ENCODE peak calls at places on chromosomes 4 and X, in nine cellular contexts. One of them, this sample, is unnamed.

GRCh38 chr4:84099591-84099990 is 399.5 kb downstream of the NKX6-1 start:
- DNase-seq in head of caudate nucleus: no peak
- DNase-seq in Kasumi-1: no peak
- DNase-seq in immature natural killer cell: no peak
- DNase-seq in nephron progenitor cell: no peak
- DNase-seq in NCI-H187 treated with DMSO at 0.1 percent for 48 hours: no peak
- DNase-seq in substantia nigra: no peak
- DNase-seq in D341Med: no peak
- DNase-seq in Calu3: no peak
- DNase-seq in this sample: no peak

GRCh38 chr4:616911-617643 is 8.3 kb upstream of the PDE6B start:
- DNase-seq in D341Med: no peak
- DNase-seq in substantia nigra: no peak
- DNase-seq in head of caudate nucleus: peak
- DNase-seq in immature natural killer cell: no peak
- DNase-seq in nephron progenitor cell: no peak
- DNase-seq in Calu3: no peak
- DNase-seq in NCI-H187 treated with DMSO at 0.1 percent for 48 hours: no peak
- DNase-seq in Kasumi-1: no peak
- DNase-seq in this sample: no peak

GRCh38 chrX:13791559-13791958 is 25.3 kb downstream of the GPM6B start:
- DNase-seq in immature natural killer cell: no peak
- DNase-seq in nephron progenitor cell: no peak
- DNase-seq in NCI-H187 treated with DMSO at 0.1 percent for 48 hours: no peak
- DNase-seq in Calu3: no peak
- DNase-seq in Kasumi-1: no peak
- DNase-seq in head of caudate nucleus: peak
- DNase-seq in D341Med: no peak
- DNase-seq in substantia nigra: peak
- DNase-seq in this sample: no peak

GRCh38 chr4:132642196-132642817 is 506.8 kb upstream of the PCDH10 start:
- DNase-seq in Calu3: peak
- DNase-seq in nephron progenitor cell: peak
- DNase-seq in immature natural killer cell: no peak
- DNase-seq in D341Med: peak
- DNase-seq in Kasumi-1: peak
- DNase-seq in head of caudate nucleus: peak
- DNase-seq in NCI-H187 treated with DMSO at 0.1 percent for 48 hours: no peak
- DNase-seq in substantia nigra: no peak
- DNase-seq in this sample: peak

GRCh38 chr4:141425124-141425523 is 204.4 kb downstream of the ZNF330 start:
- DNase-seq in head of caudate nucleus: no peak
- DNase-seq in substantia nigra: no peak
- DNase-seq in D341Med: no peak
- DNase-seq in Calu3: no peak
- DNase-seq in nephron progenitor cell: no peak
- DNase-seq in Kasumi-1: no peak
- DNase-seq in immature natural killer cell: no peak
- DNase-seq in NCI-H187 treated with DMSO at 0.1 percent for 48 hours: no peak
- DNase-seq in this sample: no peak

GRCh38 chr4:138910914-138911336 is 104.7 kb upstream of the NOCT start:
- DNase-seq in immature natural killer cell: no peak
- DNase-seq in nephron progenitor cell: peak
- DNase-seq in Calu3: peak
- DNase-seq in NCI-H187 treated with DMSO at 0.1 percent for 48 hours: peak
- DNase-seq in head of caudate nucleus: peak
- DNase-seq in substantia nigra: peak
- DNase-seq in D341Med: no peak
- DNase-seq in Kasumi-1: no peak
- DNase-seq in this sample: peak

GRCh38 chr4:24244663-24245519 is 339.5 kb downstream of the DHX15 start:
- DNase-seq in Calu3: no peak
- DNase-seq in head of caudate nucleus: no peak
- DNase-seq in D341Med: no peak
- DNase-seq in nephron progenitor cell: peak
- DNase-seq in immature natural killer cell: no peak
- DNase-seq in Kasumi-1: no peak
- DNase-seq in NCI-H187 treated with DMSO at 0.1 percent for 48 hours: no peak
- DNase-seq in substantia nigra: peak
- DNase-seq in this sample: no peak

GRCh38 chr4:113531572-113531971 is 230.0 kb downstream of the CAMK2D start:
- DNase-seq in Kasumi-1: no peak
- DNase-seq in D341Med: no peak
- DNase-seq in NCI-H187 treated with DMSO at 0.1 percent for 48 hours: no peak
- DNase-seq in nephron progenitor cell: no peak
- DNase-seq in Calu3: no peak
- DNase-seq in immature natural killer cell: no peak
- DNase-seq in head of caudate nucleus: no peak
- DNase-seq in substantia nigra: no peak
- DNase-seq in this sample: no peak

GRCh38 chrX:66815227-66815626 is 176.3 kb upstream of the EDA2R start:
- DNase-seq in Calu3: no peak
- DNase-seq in D341Med: no peak
- DNase-seq in nephron progenitor cell: no peak
- DNase-seq in Kasumi-1: no peak
- DNase-seq in substantia nigra: no peak
- DNase-seq in NCI-H187 treated with DMSO at 0.1 percent for 48 hours: no peak
- DNase-seq in head of caudate nucleus: no peak
- DNase-seq in immature natural killer cell: no peak
- DNase-seq in this sample: no peak

GRCh38 chr4:26459054-26459755 is 31.1 kb downstream of the CCKAR start:
- DNase-seq in substantia nigra: no peak
- DNase-seq in Calu3: peak
- DNase-seq in nephron progenitor cell: no peak
- DNase-seq in NCI-H187 treated with DMSO at 0.1 percent for 48 hours: peak
- DNase-seq in Kasumi-1: peak
- DNase-seq in head of caudate nucleus: no peak
- DNase-seq in immature natural killer cell: peak
- DNase-seq in D341Med: peak
- DNase-seq in this sample: no peak

GRCh38 chrX:44068043-44068442 is 94.9 kb upstream of the NDP start:
- DNase-seq in NCI-H187 treated with DMSO at 0.1 percent for 48 hours: no peak
- DNase-seq in nephron progenitor cell: no peak
- DNase-seq in immature natural killer cell: no peak
- DNase-seq in substantia nigra: no peak
- DNase-seq in Calu3: no peak
- DNase-seq in head of caudate nucleus: no peak
- DNase-seq in Kasumi-1: no peak
- DNase-seq in D341Med: no peak
- DNase-seq in this sample: no peak

GRCh38 chr4:136471051-136471450 is 1061.2 kb downstream of the PCDH18 start:
- DNase-seq in NCI-H187 treated with DMSO at 0.1 percent for 48 hours: no peak
- DNase-seq in D341Med: no peak
- DNase-seq in immature natural killer cell: no peak
- DNase-seq in Kasumi-1: no peak
- DNase-seq in head of caudate nucleus: no peak
- DNase-seq in substantia nigra: no peak
- DNase-seq in nephron progenitor cell: no peak
- DNase-seq in Calu3: no peak
- DNase-seq in this sample: no peak

GRCh38 chrX:44062842-44063241 is 89.7 kb upstream of the NDP start:
- DNase-seq in Kasumi-1: peak
- DNase-seq in Calu3: peak
- DNase-seq in substantia nigra: no peak
- DNase-seq in nephron progenitor cell: no peak
- DNase-seq in head of caudate nucleus: no peak
- DNase-seq in NCI-H187 treated with DMSO at 0.1 percent for 48 hours: no peak
- DNase-seq in immature natural killer cell: no peak
- DNase-seq in D341Med: no peak
- DNase-seq in this sample: no peak

GRCh38 chr4:84632092-84632491 is 49.2 kb downstream of the CDS1 start:
- DNase-seq in substantia nigra: no peak
- DNase-seq in immature natural killer cell: no peak
- DNase-seq in NCI-H187 treated with DMSO at 0.1 percent for 48 hours: no peak
- DNase-seq in D341Med: no peak
- DNase-seq in Kasumi-1: no peak
- DNase-seq in head of caudate nucleus: no peak
- DNase-seq in nephron progenitor cell: no peak
- DNase-seq in Calu3: no peak
- DNase-seq in this sample: no peak

GRCh38 chrX:38212246-38212645 is 8.4 kb downstream of the SRPX start:
- DNase-seq in nephron progenitor cell: no peak
- DNase-seq in Kasumi-1: peak
- DNase-seq in head of caudate nucleus: no peak
- DNase-seq in D341Med: no peak
- DNase-seq in NCI-H187 treated with DMSO at 0.1 percent for 48 hours: no peak
- DNase-seq in immature natural killer cell: no peak
- DNase-seq in substantia nigra: no peak
- DNase-seq in Calu3: no peak
- DNase-seq in this sample: no peak

GRCh38 chr4:78971326-78971725 is 32.1 kb upstream of the PAQR3 start:
- DNase-seq in Kasumi-1: no peak
- DNase-seq in substantia nigra: no peak
- DNase-seq in D341Med: no peak
- DNase-seq in Calu3: no peak
- DNase-seq in immature natural killer cell: no peak
- DNase-seq in nephron progenitor cell: no peak
- DNase-seq in head of caudate nucleus: no peak
- DNase-seq in NCI-H187 treated with DMSO at 0.1 percent for 48 hours: no peak
- DNase-seq in this sample: no peak

GRCh38 chr4:1409079-1409805 is 3.0 kb upstream of the NKX1-1 start:
- DNase-seq in head of caudate nucleus: no peak
- DNase-seq in nephron progenitor cell: no peak
- DNase-seq in Kasumi-1: no peak
- DNase-seq in immature natural killer cell: no peak
- DNase-seq in substantia nigra: no peak
- DNase-seq in NCI-H187 treated with DMSO at 0.1 percent for 48 hours: no peak
- DNase-seq in D341Med: peak
- DNase-seq in Calu3: no peak
- DNase-seq in this sample: no peak

This sample was measured in progenitor cell of endocrine pancreas.